ENCODE peak calls at places on chromosomes 12 and 14, in four cellular contexts. One of them, this sample, is unnamed. For H3K4me1, the result is how much of the 10 kb centered on the place peaks cover.

GRCh38 chr12:64083285-64084210 is 138.5 kb downstream of the KICS2 start:
- DNase-seq in stomach: peak
- DNase-seq in HCT116: no peak
- DNase-seq in sigmoid colon: peak
- DNase-seq in this sample: no peak

GRCh38 chr12:88600272-88600671 is 20.0 kb upstream of the KITLG start:
- DNase-seq in stomach: no peak
- DNase-seq in HCT116: no peak
- DNase-seq in sigmoid colon: no peak
- DNase-seq in this sample: no peak

GRCh38 chr12:33690562-33690961 is 250.9 kb upstream of the SYT10 start:
- DNase-seq in stomach: no peak
- DNase-seq in HCT116: no peak
- DNase-seq in sigmoid colon: no peak
- DNase-seq in this sample: no peak

GRCh38 chr14:61176686-61177085 is 104.5 kb downstream of the TMEM30B start:
- DNase-seq in stomach: no peak
- DNase-seq in HCT116: no peak
- DNase-seq in sigmoid colon: no peak
- DNase-seq in this sample: no peak

GRCh38 chr12:99600388-99600787 is 47.2 kb upstream of the GARIN6 start:
- DNase-seq in stomach: no peak
- DNase-seq in HCT116: no peak
- DNase-seq in sigmoid colon: no peak
- DNase-seq in this sample: no peak

GRCh38 chr14:93894992-93895391 is 32.2 kb upstream of the FAM181A start:
- DNase-seq in stomach: no peak
- DNase-seq in HCT116: no peak
- DNase-seq in sigmoid colon: no peak
- DNase-seq in this sample: no peak

GRCh38 chr12:132907216-132907615 is 19.8 kb upstream of the CHFR start:
- DNase-seq in stomach: no peak
- DNase-seq in HCT116: no peak
- DNase-seq in sigmoid colon: no peak
- DNase-seq in this sample: no peak

GRCh38 chr14:71415404-71415690 is 508.1 kb downstream of the PCNX1 start:
- DNase-seq in stomach: no peak
- DNase-seq in HCT116: no peak
- DNase-seq in sigmoid colon: no peak
- DNase-seq in this sample: no peak

GRCh38 chr12:46921048-46921753 is 95.4 kb upstream of the SLC38A4 start:
- DNase-seq in stomach: no peak
- DNase-seq in HCT116: no peak
- DNase-seq in sigmoid colon: no peak
- DNase-seq in this sample: no peak

GRCh38 chr12:109115758-109116610 is at the start of gene ACACB:
- DNase-seq in stomach: peak
- DNase-seq in HCT116: no peak
- DNase-seq in sigmoid colon: peak
- DNase-seq in this sample: peak
- TF ChIP-seq POLR2A in stomach: no peak
- TF ChIP-seq POLR2A in HCT116: no peak
- TF ChIP-seq POLR2A in sigmoid colon: peak
- TF ChIP-seq POLR2A in this sample: no peak

GRCh38 chr12:105469182-105469581 is 138.7 kb downstream of the C12orf75 start:
- DNase-seq in stomach: no peak
- DNase-seq in HCT116: no peak
- DNase-seq in sigmoid colon: peak
- DNase-seq in this sample: no peak

GRCh38 chr12:105467710-105468366 is 137.3 kb downstream of the C12orf75 start:
- DNase-seq in stomach: no peak
- DNase-seq in HCT116: no peak
- DNase-seq in sigmoid colon: no peak
- DNase-seq in this sample: no peak

GRCh38 chr12:105469701-105470100 is 139.2 kb downstream of the C12orf75 start:
- DNase-seq in stomach: no peak
- DNase-seq in HCT116: no peak
- DNase-seq in sigmoid colon: no peak
- DNase-seq in this sample: no peak

GRCh38 chr12:105466901-105467598 is 136.6 kb downstream of the C12orf75 start:
- DNase-seq in stomach: no peak
- DNase-seq in HCT116: no peak
- DNase-seq in sigmoid colon: no peak
- DNase-seq in this sample: no peak

DNA sequence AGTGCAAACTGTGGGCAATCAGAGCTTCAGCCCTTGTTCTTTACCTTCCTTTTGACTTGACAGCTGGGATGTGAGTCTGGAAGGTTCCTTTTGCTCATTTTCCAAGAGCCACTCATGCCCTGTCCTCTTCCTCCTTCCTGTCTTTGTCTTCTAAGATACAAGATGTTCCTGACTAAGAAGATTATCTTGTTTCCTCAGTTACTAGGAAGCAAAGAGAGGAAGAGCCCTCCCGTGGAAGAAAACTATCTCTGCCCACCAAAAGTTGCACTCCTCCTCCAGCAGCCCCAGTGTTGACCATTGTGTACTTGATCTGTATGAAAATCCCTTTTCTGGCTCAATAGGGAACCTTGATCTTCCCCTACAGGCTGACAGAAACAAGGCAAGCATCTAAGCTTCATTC is 138.0 kb downstream of the C12orf75 start:
- DNase-seq in stomach: no peak
- DNase-seq in HCT116: no peak
- DNase-seq in sigmoid colon: no peak
- DNase-seq in this sample: no peak
- TF ChIP-seq POLR2AphosphoS5 in stomach: no peak
- TF ChIP-seq POLR2AphosphoS5 in HCT116: no peak
- TF ChIP-seq POLR2AphosphoS5 in sigmoid colon: no peak
- TF ChIP-seq POLR2AphosphoS5 in this sample: no peak

GRCh38 chr12:31728289-31728916 is 418 bp downstream of the AMN1 start:
- DNase-seq in stomach: peak
- DNase-seq in HCT116: no peak
- DNase-seq in sigmoid colon: peak
- DNase-seq in this sample: no peak
- H3K4me1 ChIP-seq in stomach: under half
- H3K4me1 ChIP-seq in HCT116: half or more
- H3K4me1 ChIP-seq in sigmoid colon: under half
- H3K4me1 ChIP-seq in this sample: under half

DNA sequence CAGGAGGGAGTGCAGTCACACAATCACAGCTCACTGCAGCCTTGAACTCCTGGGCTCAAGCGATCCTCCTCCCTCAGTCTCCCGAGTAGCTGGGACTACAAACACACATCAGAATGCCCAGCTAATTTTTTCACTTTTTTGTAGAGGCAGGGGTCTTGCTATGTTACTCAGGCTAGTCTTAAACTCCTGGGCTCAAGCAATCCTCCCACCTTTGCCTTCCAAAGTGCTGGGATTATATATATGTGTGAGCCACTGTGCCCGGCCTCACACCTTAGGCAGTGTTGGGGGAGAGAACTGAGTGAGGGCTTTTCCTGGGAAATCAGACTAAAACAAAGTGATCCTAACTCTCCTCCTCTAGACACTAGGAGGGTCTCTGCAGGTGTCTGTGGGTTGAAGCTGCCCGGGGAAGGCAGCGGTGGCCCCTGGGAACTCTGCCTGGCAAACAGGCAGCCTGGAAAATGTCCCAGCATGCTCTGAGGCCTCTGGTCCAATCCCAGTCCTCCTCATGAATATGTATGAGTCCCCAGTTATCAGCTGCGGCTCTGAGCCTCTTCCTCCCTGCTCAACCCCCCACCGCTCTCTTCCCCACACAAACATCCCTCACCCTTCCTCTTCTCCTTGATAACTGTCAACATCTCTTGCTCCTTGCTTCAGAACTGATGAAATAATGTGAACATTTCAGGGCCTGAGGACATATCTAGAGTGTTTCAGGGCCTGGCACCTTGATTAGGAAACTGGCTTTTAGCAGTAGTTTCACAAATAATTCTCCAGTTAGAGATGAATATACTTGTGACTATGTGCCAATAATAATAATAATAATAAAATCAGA is 7.9 kb upstream of the NAA25 start:
- DNase-seq in stomach: peak
- DNase-seq in HCT116: peak
- DNase-seq in sigmoid colon: peak
- DNase-seq in this sample: peak
- TF ChIP-seq POLR2A in stomach: no peak
- TF ChIP-seq POLR2A in HCT116: no peak
- TF ChIP-seq POLR2A in sigmoid colon: no peak
- TF ChIP-seq POLR2A in this sample: no peak

GRCh38 chr12:91382081-91382543 is 199.5 kb upstream of the DCN start:
- DNase-seq in stomach: peak
- DNase-seq in HCT116: peak
- DNase-seq in sigmoid colon: peak
- DNase-seq in this sample: peak

GRCh38 chr12:91379051-91379775 is 196.6 kb upstream of the DCN start:
- DNase-seq in stomach: no peak
- DNase-seq in HCT116: no peak
- DNase-seq in sigmoid colon: no peak
- DNase-seq in this sample: no peak

GRCh38 chr12:91383106-91383505 is 200.5 kb upstream of the DCN start:
- DNase-seq in stomach: no peak
- DNase-seq in HCT116: no peak
- DNase-seq in sigmoid colon: no peak
- DNase-seq in this sample: no peak

GRCh38 chr12:91380651-91381050 is 198.0 kb upstream of the DCN start:
- DNase-seq in stomach: no peak
- DNase-seq in HCT116: no peak
- DNase-seq in sigmoid colon: no peak
- DNase-seq in this sample: no peak

GRCh38 chr12:91381309-91381804 is 198.7 kb upstream of the DCN start:
- DNase-seq in stomach: peak
- DNase-seq in HCT116: no peak
- DNase-seq in sigmoid colon: peak
- DNase-seq in this sample: no peak
- TF ChIP-seq POLR2AphosphoS5 in stomach: no peak
- TF ChIP-seq POLR2AphosphoS5 in HCT116: no peak
- TF ChIP-seq POLR2AphosphoS5 in sigmoid colon: no peak
- TF ChIP-seq POLR2AphosphoS5 in this sample: peak

This sample was measured in spleen.